ENCODE peak calls at places on chromosomes 12 and 14, in eight cellular contexts. One of them, this sample, is unnamed.

GRCh38 chr14:93978735-93979134 is 2.4 kb upstream of the ASB2 start:
- DNase-seq in Peyer's patch: no peak
- DNase-seq in BE2C: no peak
- DNase-seq in stomach: no peak
- DNase-seq in HL-60: no peak
- DNase-seq in IMR-90: no peak
- DNase-seq in pancreas: peak
- DNase-seq in dorsolateral prefrontal cortex: no peak
- DNase-seq in this sample: no peak

GRCh38 chr14:93778856-93779629 is 9.2 kb downstream of the PRIMA1 start:
- DNase-seq in BE2C: no peak
- DNase-seq in stomach: peak
- DNase-seq in IMR-90: no peak
- DNase-seq in pancreas: no peak
- DNase-seq in Peyer's patch: no peak
- DNase-seq in dorsolateral prefrontal cortex: no peak
- DNase-seq in HL-60: no peak
- DNase-seq in this sample: no peak

GRCh38 chr12:115257791-115258190 is 573.8 kb upstream of the TBX3 start:
- DNase-seq in BE2C: no peak
- DNase-seq in IMR-90: peak
- DNase-seq in Peyer's patch: no peak
- DNase-seq in HL-60: no peak
- DNase-seq in pancreas: no peak
- DNase-seq in dorsolateral prefrontal cortex: no peak
- DNase-seq in stomach: no peak
- DNase-seq in this sample: no peak

GRCh38 chr12:90152897-90153624 is 444.4 kb upstream of the ATP2B1 start:
- DNase-seq in stomach: no peak
- DNase-seq in pancreas: peak
- DNase-seq in BE2C: peak
- DNase-seq in IMR-90: no peak
- DNase-seq in HL-60: peak
- DNase-seq in dorsolateral prefrontal cortex: no peak
- DNase-seq in Peyer's patch: no peak
- DNase-seq in this sample: no peak

GRCh38 chr12:4506870-4507269 is 31.8 kb upstream of the RAD51AP1 start:
- DNase-seq in IMR-90: peak
- DNase-seq in stomach: no peak
- DNase-seq in HL-60: no peak
- DNase-seq in pancreas: no peak
- DNase-seq in Peyer's patch: no peak
- DNase-seq in BE2C: no peak
- DNase-seq in dorsolateral prefrontal cortex: no peak
- DNase-seq in this sample: peak

GRCh38 chr14:77554207-77554606 is 55.6 kb upstream of the ISM2 start:
- DNase-seq in HL-60: no peak
- DNase-seq in pancreas: no peak
- DNase-seq in stomach: no peak
- DNase-seq in Peyer's patch: no peak
- DNase-seq in BE2C: no peak
- DNase-seq in IMR-90: no peak
- DNase-seq in dorsolateral prefrontal cortex: no peak
- DNase-seq in this sample: no peak

GRCh38 chr14:51636109-51636508 is 15.6 kb upstream of the FRMD6 start:
- DNase-seq in Peyer's patch: no peak
- DNase-seq in pancreas: no peak
- DNase-seq in HL-60: no peak
- DNase-seq in BE2C: no peak
- DNase-seq in stomach: no peak
- DNase-seq in dorsolateral prefrontal cortex: no peak
- DNase-seq in IMR-90: no peak
- DNase-seq in this sample: no peak

GRCh38 chr14:37859177-37859576 is 263.7 kb downstream of the TTC6 start:
- DNase-seq in BE2C: no peak
- DNase-seq in IMR-90: no peak
- DNase-seq in pancreas: no peak
- DNase-seq in HL-60: no peak
- DNase-seq in Peyer's patch: no peak
- DNase-seq in dorsolateral prefrontal cortex: no peak
- DNase-seq in stomach: no peak
- DNase-seq in this sample: no peak

GRCh38 chr14:56474419-56475022 is 105.1 kb upstream of the TMEM260 start:
- DNase-seq in dorsolateral prefrontal cortex: no peak
- DNase-seq in Peyer's patch: no peak
- DNase-seq in IMR-90: peak
- DNase-seq in HL-60: peak
- DNase-seq in pancreas: no peak
- DNase-seq in BE2C: no peak
- DNase-seq in stomach: no peak
- DNase-seq in this sample: peak

GRCh38 chr12:108043750-108044149 is 85.3 kb upstream of the WSCD2 start:
- DNase-seq in pancreas: no peak
- DNase-seq in BE2C: no peak
- DNase-seq in IMR-90: no peak
- DNase-seq in Peyer's patch: no peak
- DNase-seq in dorsolateral prefrontal cortex: no peak
- DNase-seq in stomach: no peak
- DNase-seq in HL-60: no peak
- DNase-seq in this sample: no peak

GRCh38 chr12:690466-690865 is 27.2 kb upstream of the NINJ2 start:
- DNase-seq in Peyer's patch: no peak
- DNase-seq in stomach: no peak
- DNase-seq in HL-60: no peak
- DNase-seq in dorsolateral prefrontal cortex: no peak
- DNase-seq in IMR-90: no peak
- DNase-seq in BE2C: no peak
- DNase-seq in pancreas: no peak
- DNase-seq in this sample: no peak

GRCh38 chr12:123714302-123714627 is 2.1 kb downstream of the ATP6V0A2 start:
- DNase-seq in Peyer's patch: no peak
- DNase-seq in IMR-90: no peak
- DNase-seq in HL-60: no peak
- DNase-seq in stomach: no peak
- DNase-seq in dorsolateral prefrontal cortex: no peak
- DNase-seq in BE2C: no peak
- DNase-seq in pancreas: no peak
- DNase-seq in this sample: no peak

GRCh38 chr12:50992814-50993213 is 33.4 kb downstream of the SLC11A2 start:
- DNase-seq in Peyer's patch: no peak
- DNase-seq in BE2C: no peak
- DNase-seq in pancreas: no peak
- DNase-seq in IMR-90: peak
- DNase-seq in dorsolateral prefrontal cortex: no peak
- DNase-seq in HL-60: no peak
- DNase-seq in stomach: no peak
- DNase-seq in this sample: no peak

GRCh38 chr12:16228067-16228466 is 49.4 kb downstream of the SLC15A5 start:
- DNase-seq in stomach: no peak
- DNase-seq in IMR-90: no peak
- DNase-seq in HL-60: no peak
- DNase-seq in pancreas: no peak
- DNase-seq in Peyer's patch: no peak
- DNase-seq in dorsolateral prefrontal cortex: no peak
- DNase-seq in BE2C: no peak
- DNase-seq in this sample: no peak

DNA sequence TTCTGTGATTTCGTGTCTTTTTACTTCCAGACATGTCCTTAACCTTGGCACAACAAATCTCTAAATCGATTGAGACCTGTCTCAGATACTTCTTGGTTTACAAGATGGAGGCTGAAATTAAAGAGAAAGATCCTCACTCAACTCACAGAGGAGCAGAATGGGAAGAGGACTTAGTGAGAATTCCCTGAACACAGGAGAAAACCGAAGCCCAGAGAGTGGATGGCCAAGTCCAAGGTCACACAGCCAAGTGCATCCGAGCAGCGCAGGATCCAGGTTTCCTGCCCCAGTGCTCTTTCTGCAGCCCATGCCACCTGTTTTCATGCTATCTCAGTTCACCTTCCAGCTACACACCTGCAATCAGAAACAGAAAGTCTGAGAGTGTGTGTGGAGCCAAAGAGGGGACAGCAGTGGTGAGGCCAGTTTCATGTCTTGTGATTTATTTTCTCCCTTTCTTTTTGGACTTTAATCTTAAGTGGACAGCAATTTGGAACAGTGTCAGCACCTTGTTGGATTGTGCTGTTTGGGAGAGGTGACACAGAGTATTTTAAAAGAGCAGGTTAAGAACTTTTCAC is 22.9 kb upstream of the TCL1B start:
- DNase-seq in dorsolateral prefrontal cortex: no peak
- DNase-seq in Peyer's patch: no peak
- DNase-seq in BE2C: no peak
- DNase-seq in stomach: no peak
- DNase-seq in IMR-90: no peak
- DNase-seq in HL-60: no peak
- DNase-seq in pancreas: no peak
- DNase-seq in this sample: no peak
- H3K4me3 ChIP-seq in dorsolateral prefrontal cortex: no peak
- H3K4me3 ChIP-seq in Peyer's patch: no peak
- H3K4me3 ChIP-seq in BE2C: no peak
- H3K4me3 ChIP-seq in stomach: no peak
- H3K4me3 ChIP-seq in IMR-90: no peak
- H3K4me3 ChIP-seq in HL-60: no peak
- H3K4me3 ChIP-seq in pancreas: no peak
- H3K4me3 ChIP-seq in this sample: no peak

DNA sequence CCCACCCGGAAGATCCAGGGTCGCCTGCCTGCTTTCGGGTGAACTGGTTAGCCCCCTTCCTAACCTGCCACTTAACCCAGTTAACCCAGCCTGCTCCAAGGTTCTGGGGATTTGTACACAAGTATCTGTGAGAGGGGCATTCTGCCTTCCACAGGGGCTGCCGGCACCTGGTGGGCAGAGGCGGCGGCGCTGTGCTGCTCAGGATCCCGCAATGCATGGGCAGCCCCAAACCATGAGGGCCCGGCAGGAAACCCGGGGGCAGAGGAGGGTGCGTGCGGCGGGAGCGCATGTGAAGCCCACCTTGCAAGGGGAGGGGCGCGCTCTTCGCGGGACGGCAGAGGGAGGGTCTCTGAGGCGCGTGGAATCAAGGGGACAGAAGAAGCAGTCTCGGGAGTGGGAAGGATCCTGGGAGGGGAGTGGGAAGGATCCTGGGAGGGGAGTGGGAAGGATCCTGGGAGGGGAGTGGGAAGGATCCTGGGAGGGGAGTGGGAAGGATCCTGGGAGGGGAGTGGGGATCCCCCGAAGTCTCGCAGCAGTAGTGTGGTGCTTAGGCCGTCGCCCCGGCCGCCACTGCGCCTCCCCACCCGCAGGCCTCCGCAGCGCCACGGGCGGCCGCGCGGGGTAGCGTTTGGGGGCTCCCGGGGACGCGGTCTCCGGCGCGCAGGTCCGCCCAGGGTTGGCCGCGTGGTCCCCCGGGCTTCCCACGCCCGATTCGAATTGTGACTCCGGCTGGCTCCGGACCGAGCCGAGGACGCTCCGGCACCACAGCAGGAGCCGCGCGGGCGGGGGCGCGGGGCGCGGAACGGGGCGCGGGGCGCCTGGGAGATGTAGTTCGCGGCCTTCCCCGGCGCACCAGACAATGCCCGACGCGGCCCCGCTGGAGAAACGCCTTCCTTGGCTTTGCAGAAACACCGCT is 4.9 kb upstream of the MTA1 start:
- DNase-seq in BE2C: peak
- DNase-seq in Peyer's patch: peak
- DNase-seq in pancreas: peak
- DNase-seq in HL-60: peak
- DNase-seq in stomach: peak
- DNase-seq in dorsolateral prefrontal cortex: peak
- DNase-seq in IMR-90: peak
- DNase-seq in this sample: peak
- TF ChIP-seq CTCF in BE2C: peak
- TF ChIP-seq CTCF in Peyer's patch: peak
- TF ChIP-seq CTCF in pancreas: peak
- TF ChIP-seq CTCF in HL-60: peak
- TF ChIP-seq CTCF in stomach: no peak
- TF ChIP-seq CTCF in dorsolateral prefrontal cortex: peak
- TF ChIP-seq CTCF in IMR-90: peak
- TF ChIP-seq CTCF in this sample: peak

DNA sequence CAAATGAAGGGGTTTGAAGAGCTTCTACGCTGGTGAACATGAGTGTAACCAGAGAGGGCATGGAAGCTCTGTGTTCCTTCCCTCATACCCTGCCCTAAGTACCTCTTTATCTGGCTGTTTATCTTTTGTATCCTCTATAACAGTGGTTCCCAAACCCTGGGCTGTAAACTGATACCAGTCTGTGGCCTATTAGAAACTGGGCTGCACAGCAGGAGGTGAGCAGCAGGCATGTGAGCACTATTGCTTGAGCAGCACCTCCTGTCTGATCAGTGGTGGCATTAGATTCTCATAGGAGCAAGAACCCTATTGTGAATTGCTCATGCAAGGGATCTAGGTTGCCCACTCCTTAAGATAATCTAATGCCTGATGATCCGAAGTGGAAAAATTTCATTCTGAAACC is 172.9 kb upstream of the AVPR1A start:
- DNase-seq in pancreas: no peak
- DNase-seq in HL-60: no peak
- DNase-seq in BE2C: no peak
- DNase-seq in stomach: no peak
- DNase-seq in IMR-90: no peak
- DNase-seq in Peyer's patch: no peak
- DNase-seq in dorsolateral prefrontal cortex: no peak
- DNase-seq in this sample: no peak
- H3K4me3 ChIP-seq in pancreas: no peak
- H3K4me3 ChIP-seq in HL-60: no peak
- H3K4me3 ChIP-seq in BE2C: no peak
- H3K4me3 ChIP-seq in stomach: no peak
- H3K4me3 ChIP-seq in IMR-90: no peak
- H3K4me3 ChIP-seq in Peyer's patch: no peak
- H3K4me3 ChIP-seq in dorsolateral prefrontal cortex: no peak
- H3K4me3 ChIP-seq in this sample: no peak

GRCh38 chr12:41364211-41364610 is 176.1 kb downstream of the PDZRN4 start:
- DNase-seq in HL-60: no peak
- DNase-seq in BE2C: no peak
- DNase-seq in dorsolateral prefrontal cortex: no peak
- DNase-seq in pancreas: no peak
- DNase-seq in IMR-90: no peak
- DNase-seq in Peyer's patch: no peak
- DNase-seq in stomach: no peak
- DNase-seq in this sample: no peak

GRCh38 chr12:41365653-41366131 is 177.6 kb downstream of the PDZRN4 start:
- DNase-seq in stomach: no peak
- DNase-seq in dorsolateral prefrontal cortex: no peak
- DNase-seq in BE2C: no peak
- DNase-seq in HL-60: no peak
- DNase-seq in Peyer's patch: no peak
- DNase-seq in pancreas: no peak
- DNase-seq in IMR-90: no peak
- DNase-seq in this sample: no peak

GRCh38 chr12:41362511-41362910 is 174.4 kb downstream of the PDZRN4 start:
- DNase-seq in BE2C: no peak
- DNase-seq in dorsolateral prefrontal cortex: no peak
- DNase-seq in pancreas: no peak
- DNase-seq in stomach: no peak
- DNase-seq in IMR-90: no peak
- DNase-seq in Peyer's patch: no peak
- DNase-seq in HL-60: no peak
- DNase-seq in this sample: no peak

DNA sequence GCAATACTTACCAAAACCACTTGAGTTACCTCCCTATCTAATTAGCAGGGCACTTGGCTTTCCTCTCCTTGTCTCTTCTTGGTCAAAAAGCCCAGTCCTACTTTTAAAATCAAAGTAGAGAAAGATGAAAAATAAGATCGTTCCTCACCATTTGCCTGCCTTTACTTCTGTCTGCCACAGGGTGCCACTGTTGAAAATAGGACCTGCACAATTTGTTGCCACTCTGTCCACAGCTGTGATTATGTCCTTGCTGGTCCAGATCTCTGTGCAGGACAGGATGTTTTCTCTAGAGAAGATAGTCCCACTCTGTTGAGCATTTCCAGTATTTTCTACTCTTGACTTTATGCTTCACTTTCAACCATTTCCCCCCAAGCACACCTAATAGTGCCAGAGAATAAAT is 179.9 kb downstream of the PDZRN4 start:
- DNase-seq in Peyer's patch: no peak
- DNase-seq in pancreas: no peak
- DNase-seq in HL-60: no peak
- DNase-seq in BE2C: peak
- DNase-seq in dorsolateral prefrontal cortex: no peak
- DNase-seq in stomach: no peak
- DNase-seq in IMR-90: peak
- DNase-seq in this sample: no peak
- TF ChIP-seq CTCF in Peyer's patch: no peak
- TF ChIP-seq CTCF in pancreas: no peak
- TF ChIP-seq CTCF in HL-60: peak
- TF ChIP-seq CTCF in BE2C: peak
- TF ChIP-seq CTCF in dorsolateral prefrontal cortex: no peak
- TF ChIP-seq CTCF in stomach: no peak
- TF ChIP-seq CTCF in IMR-90: peak
- TF ChIP-seq CTCF in this sample: peak

This sample was measured in astrocyte of the cerebellum.